ENCODE peak calls at places on chromosomes 5 and 9, in ten cellular contexts. W, R, U, V, M, Q, E, D, O and C are unnamed samples.

GRCh38 chr5:119332978-119333401 is 22.8 kb upstream of the TNFAIP8 start:
- DNase-seq in W (no peak), R (peak; percentile 53), M (peak; percentile 64), U (no peak), Q (no peak), V (peak; percentile 95), O (no peak), D (no peak), E (no peak), C (no peak)

GRCh38 chr5:142316051-142316450 is 8.8 kb downstream of the SPRY4 start:
- DNase-seq in O (no peak), W (no peak), Q (no peak), D (peak; percentile 25), E (no peak), R (peak; percentile 25), U (no peak), V (no peak), M (peak; percentile 50), C (no peak)

GRCh38 chr9:16551692-16552091 is 318.8 kb downstream of the BNC2 start:
- DNase-seq in R (no peak), U (no peak), Q (no peak), W (no peak), E (no peak), V (no peak), M (no peak), O (no peak), D (no peak), C (no peak)

GRCh38 chr5:180161420-180162303 is 47.3 kb downstream of the RASGEF1C start:
- DNase-seq in W (no peak), U (no peak), V (no peak), M (no peak), E (peak; percentile 51), R (no peak), D (no peak), Q (no peak), O (peak; percentile 59), C (no peak)

GRCh38 chr5:98769256-98770157 is 4.0 kb upstream of the RGMB start:
- DNase-seq in V (no peak), R (no peak), M (peak; percentile 39), W (peak; percentile 38), D (peak; percentile 85), U (peak; percentile 73), Q (peak; percentile 42), E (no peak), O (peak; percentile 67), C (peak; percentile 29)

GRCh38 chr5:160956011-160956410 is 104.0 kb upstream of the ATP10B start:
- DNase-seq in R (no peak), M (no peak), Q (no peak), O (no peak), D (no peak), E (no peak), U (no peak), W (no peak), V (no peak), C (no peak)

GRCh38 chr9:70406446-70406862 is 8.0 kb downstream of the KLF9 start:
- DNase-seq in M (peak; percentile 14), Q (no peak), E (no peak), D (no peak), V (no peak), W (no peak), O (no peak), R (no peak), U (peak; percentile 41), C (no peak)

GRCh38 chr5:56585466-56585865 is 229.9 kb upstream of the MAP3K1 start:
- DNase-seq in D (no peak), E (no peak), U (no peak), O (no peak), V (peak; percentile 88), R (no peak), M (no peak), Q (no peak), W (no peak), C (no peak)

GRCh38 chr9:137000177-137000930 is 4.0 kb upstream of the CLIC3 start:
- DNase-seq in V (peak; percentile 43), D (no peak), Q (no peak), R (peak; percentile 69), U (peak; percentile 48), E (no peak), M (peak; percentile 89), W (peak; percentile 42), O (no peak), C (no peak)
- TF ChIP-seq CTCF in V (no peak), D (no peak), Q (no peak), R (no peak), U (no peak), E (no peak), M (no peak), W (no peak), O (no peak), C (no peak)

GRCh38 chr9:1042466-1042865 is 7.7 kb upstream of the DMRT2 start:
- DNase-seq in E (no peak), M (no peak), V (no peak), O (no peak), W (no peak), D (no peak), R (peak; percentile 65), Q (no peak), U (no peak), C (peak; percentile 73)
- TF ChIP-seq CTCF in E (no peak), M (peak; percentile 7), V (peak; percentile 50), O (peak; percentile 16), W (peak; percentile 3), D (peak; percentile 3), R (peak; percentile 76), Q (no peak), U (no peak), C (peak; percentile 76)

GRCh38 chr9:134164879-134165278 is 515 bp upstream of the RNU6ATAC start:
- DNase-seq in W (no peak), V (no peak), R (no peak), D (no peak), O (no peak), E (no peak), U (no peak), Q (no peak), M (no peak), C (no peak)

GRCh38 chr9:134161647-134162046 is 2.7 kb downstream of the RNU6ATAC start:
- DNase-seq in W (no peak), V (no peak), U (no peak), R (no peak), E (no peak), Q (no peak), O (no peak), D (peak; percentile 46), M (no peak), C (no peak)

GRCh38 chr9:134162212-134162775 is 2.1 kb downstream of the RNU6ATAC start:
- DNase-seq in E (no peak), V (no peak), U (no peak), D (no peak), R (no peak), O (no peak), M (no peak), Q (no peak), W (no peak), C (no peak)

GRCh38 chr9:134162926-134163373 is 1.4 kb downstream of the RNU6ATAC start:
- DNase-seq in R (no peak), D (no peak), W (no peak), E (peak; percentile 30), O (no peak), V (no peak), Q (no peak), M (no peak), U (no peak), C (no peak)

GRCh38 chr9:134163374-134164196 is 779 bp downstream of the RNU6ATAC start:
- DNase-seq in V (peak; percentile 41), M (peak; percentile 85), R (peak; percentile 70), W (no peak), O (peak; percentile 86), Q (no peak), U (peak; percentile 35), D (no peak), E (peak; percentile 62), C (peak; percentile 34)
- TF ChIP-seq CTCF in V (peak; percentile 50), M (peak; percentile 34), R (peak; percentile 30), W (peak; percentile 47), O (peak; percentile 53), Q (no peak), U (peak; percentile 23), D (no peak), E (no peak), C (peak; percentile 46)

GRCh38 chr5:178209334-178210072 is 5.2 kb downstream of the HNRNPAB start:
- DNase-seq in U (no peak), Q (no peak), R (no peak), V (no peak), M (no peak), D (no peak), W (no peak), O (no peak), E (no peak), C (no peak)
- TF ChIP-seq CTCF in U (no peak), Q (no peak), R (no peak), V (no peak), M (no peak), D (no peak), W (no peak), O (no peak), E (no peak), C (no peak)

DNA sequence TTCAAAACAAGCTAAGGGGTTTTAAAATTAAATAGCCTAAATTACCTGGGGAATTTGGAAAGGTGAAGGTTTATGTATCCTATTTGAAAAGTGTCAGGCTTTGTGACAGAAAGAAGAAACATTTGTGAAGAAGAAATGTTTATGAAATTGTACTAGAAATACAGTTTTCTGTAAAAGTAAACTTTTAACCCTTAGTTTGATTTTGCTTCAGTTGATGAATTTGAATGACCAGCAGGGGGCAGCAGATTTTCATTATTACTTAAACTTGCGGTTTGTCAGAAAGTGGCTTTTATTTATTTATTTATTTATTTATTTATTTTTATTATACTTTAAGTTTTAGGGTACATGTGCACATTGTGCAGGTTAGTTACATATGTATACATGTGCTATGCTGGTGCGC is 58.1 kb downstream of the NNT start:
- DNase-seq in R (peak; percentile 32), E (no peak), W (no peak), U (no peak), V (peak; percentile 25), O (no peak), D (peak; percentile 57), M (peak; percentile 40), Q (no peak), C (no peak)
- TF ChIP-seq CTCF in R (peak; percentile 47), E (peak; percentile 52), W (no peak), U (peak; percentile 6), V (peak; percentile 25), O (peak; percentile 45), D (peak; percentile 45), M (peak; percentile 28), Q (peak; percentile 46), C (peak; percentile 62)

DNA sequence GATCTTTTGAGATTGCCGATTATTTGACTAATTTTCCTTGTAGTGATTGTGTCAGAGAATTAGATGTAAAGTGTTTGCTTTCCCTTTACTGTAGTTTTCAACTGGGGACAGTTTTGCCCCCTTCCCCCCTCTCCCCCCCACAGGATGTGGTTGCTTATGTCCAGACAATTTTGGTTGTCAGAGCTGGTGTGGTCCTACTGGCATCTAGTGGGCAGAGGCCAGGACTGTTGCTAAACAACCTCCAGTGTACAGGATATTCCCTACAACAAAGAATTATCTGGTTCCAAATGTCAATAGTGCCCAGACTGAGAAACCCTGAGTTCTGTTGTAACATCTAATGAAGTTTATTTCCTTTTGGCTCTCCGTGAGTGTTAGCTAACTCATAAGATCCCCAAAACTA is 20.0 kb downstream of the TMEFF1 start:
- DNase-seq in E (no peak), Q (no peak), D (no peak), R (peak; percentile 30), O (no peak), W (no peak), V (no peak), M (peak; percentile 8), U (no peak), C (no peak)
- TF ChIP-seq CTCF in E (no peak), Q (no peak), D (peak; percentile 16), R (peak; percentile 36), O (no peak), W (peak; percentile 11), V (no peak), M (no peak), U (no peak), C (no peak)